ENCODE peak calls at places on chromosomes 11 and 22, in seven cellular contexts. R is cardiac fibroblast, O is GM19239, W is DMS53, S is NCI-H446, Y is CD14-positive monocyte, T is dorsolateral prefrontal cortex. A is an unnamed sample.

GRCh38 chr11:95453616-95454118 is 222.7 kb upstream of the SESN3 start:
- DNase-seq in R (peak), O (no peak), W (no peak), S (no peak), Y (no peak), T (peak), A (no peak)

GRCh38 chr11:45921561-45922424 is 663 bp upstream of the LARGE2 start:
- DNase-seq in R (no peak), O (no peak), W (peak), S (no peak), Y (peak), T (peak), A (peak)

GRCh38 chr22:38940985-38941384 is 16.4 kb upstream of the APOBEC3A start:
- DNase-seq in R (no peak), O (no peak), W (no peak), S (no peak), Y (no peak), T (no peak), A (no peak)

GRCh38 chr22:48960981-48961655 is 866.6 kb downstream of the BRD1 start:
- DNase-seq in R (peak), O (no peak), W (no peak), S (no peak), Y (peak), T (no peak), A (no peak)

GRCh38 chr11:84289381-84289906 is 1003.3 kb upstream of the CCDC90B start:
- DNase-seq in R (peak), O (peak), W (no peak), S (no peak), Y (no peak), T (no peak), A (no peak)

GRCh38 chr11:131839326-131839725 is 468.9 kb downstream of the NTM start:
- DNase-seq in R (no peak), O (no peak), W (no peak), S (no peak), Y (no peak), T (no peak), A (no peak)

GRCh38 chr11:126333142-126333541 is 22.3 kb upstream of the ST3GAL4 start:
- DNase-seq in R (no peak), O (no peak), W (no peak), S (peak), Y (no peak), T (no peak), A (no peak)

GRCh38 chr11:107157809-107158187 is 139.5 kb upstream of the GUCY1A2 start:
- DNase-seq in R (no peak), O (no peak), W (no peak), S (no peak), Y (no peak), T (no peak), A (no peak)

GRCh38 chr11:35083181-35084061 is 55.5 kb upstream of the CD44 start:
- DNase-seq in R (peak), O (peak), W (no peak), S (peak), Y (peak), T (peak), A (no peak)

GRCh38 chr11:82174610-82175009 is 559.1 kb downstream of the FAM181B start:
- DNase-seq in R (no peak), O (no peak), W (peak), S (no peak), Y (no peak), T (no peak), A (no peak)

GRCh38 chr11:17263803-17264202 is 12.7 kb upstream of the NUCB2 start:
- DNase-seq in R (peak), O (no peak), W (peak), S (no peak), Y (no peak), T (no peak), A (no peak)

GRCh38 chr22:29481265-29482000 is 1.4 kb downstream of the NEFH start:
- DNase-seq in R (no peak), O (no peak), W (no peak), S (no peak), Y (no peak), T (no peak), A (no peak)

GRCh38 chr22:31337178-31337577 is 9.0 kb downstream of the PATZ1 start:
- DNase-seq in R (no peak), O (no peak), W (no peak), S (no peak), Y (no peak), T (no peak), A (no peak)

GRCh38 chr22:46737105-46737975 is 712 bp downstream of the CERK start:
- DNase-seq in R (peak), O (peak), W (peak), S (no peak), Y (no peak), T (no peak), A (no peak)

GRCh38 chr11:117281159-117281558 is 10.0 kb upstream of the BACE1-AS start:
- DNase-seq in R (peak), O (no peak), W (no peak), S (no peak), Y (no peak), T (no peak), A (no peak)

GRCh38 chr22:49789289-49790141 is 38.2 kb downstream of the BRD1 start:
- DNase-seq in R (peak), O (no peak), W (no peak), S (no peak), Y (no peak), T (no peak), A (no peak)

GRCh38 chr11:2818021-2818420 is 67.6 kb downstream of the CDKN1C start:
- DNase-seq in R (no peak), O (no peak), W (no peak), S (no peak), Y (no peak), T (no peak), A (no peak)

GRCh38 chr11:21316591-21316990 is 647.2 kb downstream of the NELL1 start:
- DNase-seq in R (no peak), O (no peak), W (peak), S (no peak), Y (no peak), T (no peak), A (no peak)

GRCh38 chr11:36657610-36658225 is 59.7 kb upstream of the RAG2 start:
- DNase-seq in R (peak), O (no peak), W (no peak), S (no peak), Y (no peak), T (no peak), A (no peak)

GRCh38 chr11:112334381-112334780 is 73.7 kb upstream of the PLET1 start:
- DNase-seq in R (no peak), O (no peak), W (peak), S (no peak), Y (no peak), T (no peak), A (no peak)

GRCh38 chr11:8925711-8926110 is 7.0 kb downstream of the C11orf16 start:
- DNase-seq in R (no peak), O (no peak), W (no peak), S (no peak), Y (no peak), T (no peak), A (no peak)

GRCh38 chr11:71991494-71991893 is 7.2 kb upstream of the IL18BP start:
- DNase-seq in R (no peak), O (no peak), W (no peak), S (no peak), Y (peak), T (no peak), A (no peak)